ENCODE peak calls at places on chromosomes 5 and 9, in five cellular contexts. Y is adrenal gland; L is suprapubic skin; H is activated CD4-positive, alpha-beta memory T cell treated with anti-CD3 and anti-CD28 coated beads, Interleukin-2, amount 10 ng/mL, durations not matched to agents 7 days and 5 days; J is amniotic stem cell. E is an unnamed sample.

GRCh38 chr9:31597977-31598376 is 786.5 kb upstream of the ACO1 start:
- DNase-seq in Y (no peak), L (no peak), H (no peak), J (no peak), E (peak)

GRCh38 chr9:129954868-129955550 is 88.0 kb downstream of the FNBP1 start:
- DNase-seq in Y (no peak), H (no peak), J (no peak), L (no peak), E (no peak)

GRCh38 chr5:42858709-42859108 is 47.0 kb upstream of the SELENOP start:
- DNase-seq in H (no peak), J (no peak), Y (no peak), L (no peak), E (peak)

GRCh38 chr5:110333384-110333783 is 393.1 kb downstream of the TMEM232 start:
- DNase-seq in L (no peak), Y (no peak), J (no peak), H (no peak), E (peak)

GRCh38 chr5:59618644-59619043 is 274.9 kb downstream of the PDE4D start:
- DNase-seq in H (no peak), Y (no peak), L (no peak), J (no peak), E (no peak)

GRCh38 chr5:160480652-160481051 is 59.0 kb downstream of the PTTG1 start:
- DNase-seq in J (no peak), Y (no peak), L (no peak), H (no peak), E (peak)

GRCh38 chr5:420632-421286 is 22.2 kb upstream of the EXOC3 start:
- DNase-seq in Y (no peak), J (no peak), H (no peak), L (peak), E (no peak)

GRCh38 chr5:108259306-108259705 is 122.6 kb downstream of the FBXL17 start:
- DNase-seq in J (peak), Y (no peak), L (no peak), H (no peak), E (no peak)

GRCh38 chr5:71974622-71975021 is 132.7 kb upstream of the MAP1B start:
- DNase-seq in Y (no peak), L (no peak), H (no peak), J (no peak), E (no peak)

GRCh38 chr5:153523831-153524230 is 33.4 kb downstream of the GRIA1 start:
- DNase-seq in J (no peak), H (no peak), L (no peak), Y (peak), E (no peak)

GRCh38 chr5:149860801-149861322 is 83.7 kb downstream of the PDE6A start:
- DNase-seq in Y (no peak), L (no peak), H (peak), J (no peak), E (no peak)

GRCh38 chr5:178453224-178453623 is 137.0 kb downstream of the COL23A1 start:
- DNase-seq in H (no peak), L (peak), J (no peak), Y (no peak), E (no peak)

GRCh38 chr5:69224520-69224919 is 10.2 kb upstream of the CDK7 start:
- DNase-seq in J (no peak), Y (no peak), L (no peak), H (no peak), E (no peak)

GRCh38 chr5:53827072-53827471 is 266.6 kb downstream of the NDUFS4 start:
- DNase-seq in Y (peak), L (no peak), H (no peak), J (no peak), E (no peak)

GRCh38 chr9:78118742-78119473 is 87.3 kb upstream of the GNAQ start:
- DNase-seq in H (peak), L (no peak), J (no peak), Y (no peak), E (no peak)

GRCh38 chr9:104927912-104928740 is at the start of gene ABCA1:
- DNase-seq in L (peak), Y (peak), H (peak), J (peak), E (peak)

GRCh38 chr9:124353811-124354274 is 61.4 kb downstream of the PSMB7 start:
- DNase-seq in H (no peak), J (no peak), Y (no peak), L (no peak), E (no peak)

GRCh38 chr5:150595466-150596031 is 44.9 kb upstream of the SYNPO start:
- DNase-seq in L (no peak), J (no peak), H (no peak), Y (no peak), E (no peak)

GRCh38 chr5:9533577-9534334 is 12.1 kb downstream of the SEMA5A start:
- DNase-seq in L (no peak), H (no peak), Y (no peak), J (no peak), E (no peak)

GRCh38 chr9:104258289-104259045 is 164.4 kb downstream of the SMC2 start:
- DNase-seq in H (no peak), J (no peak), Y (peak), L (no peak), E (no peak)